ENCODE peak calls at places on chromosomes 2 and 18, in ten cellular contexts. K, Z, Y, Q, E, X, D, F, O and C are unnamed samples.

GRCh38 chr2:46323671-46324207 is 26.5 kb downstream of the EPAS1 start:
- DNase-seq in K (no peak), Z (no peak), Y (no peak), Q (no peak), E (no peak), X (no peak), D (no peak), F (no peak), O (no peak), C (no peak)

GRCh38 chr2:102735431-102736130 is 26.2 kb upstream of the TMEM182 start:
- DNase-seq in K (no peak), Z (peak), Y (no peak), Q (no peak), E (peak), X (no peak), D (peak), F (peak), O (no peak), C (no peak)

GRCh38 chr2:109447251-109447661 is 166.5 kb downstream of the SEPTIN10 start:
- DNase-seq in K (no peak), Z (peak), Y (no peak), Q (no peak), E (no peak), X (no peak), D (no peak), F (no peak), O (no peak), C (no peak)

GRCh38 chr2:190139371-190139770 is 76.8 kb upstream of the MSTN start:
- DNase-seq in K (no peak), Z (no peak), Y (no peak), Q (no peak), E (no peak), X (no peak), D (no peak), F (no peak), O (no peak), C (no peak)

GRCh38 chr18:61921621-61922235 is 28.9 kb upstream of the RNF152 start:
- DNase-seq in K (no peak), Z (no peak), Y (no peak), Q (no peak), E (no peak), X (no peak), D (no peak), F (no peak), O (no peak), C (no peak)

GRCh38 chr2:32363588-32363987 is 6.8 kb downstream of the BIRC6 start:
- DNase-seq in K (no peak), Z (no peak), Y (no peak), Q (no peak), E (no peak), X (no peak), D (no peak), F (no peak), O (no peak), C (no peak)

GRCh38 chr2:124489686-124490085 is 464.6 kb downstream of the CNTNAP5 start:
- DNase-seq in K (no peak), Z (no peak), Y (no peak), Q (no peak), E (no peak), X (no peak), D (no peak), F (no peak), O (no peak), C (no peak)

GRCh38 chr18:463442-464310 is 36.8 kb downstream of the COLEC12 start:
- DNase-seq in K (no peak), Z (no peak), Y (no peak), Q (peak), E (no peak), X (peak), D (no peak), F (no peak), O (no peak), C (no peak)

GRCh38 chr2:127566139-127566417 is 30.6 kb downstream of the MYO7B start:
- DNase-seq in K (no peak), Z (no peak), Y (no peak), Q (no peak), E (no peak), X (no peak), D (no peak), F (no peak), O (no peak), C (no peak)

GRCh38 chr2:227370791-227371312 is 8.3 kb downstream of the TM4SF20 start:
- DNase-seq in K (no peak), Z (peak), Y (no peak), Q (no peak), E (no peak), X (no peak), D (no peak), F (no peak), O (no peak), C (peak)

GRCh38 chr18:7062844-7063243 is 54.8 kb downstream of the LAMA1 start:
- DNase-seq in K (no peak), Z (no peak), Y (no peak), Q (no peak), E (no peak), X (no peak), D (no peak), F (no peak), O (no peak), C (no peak)

GRCh38 chr2:127386764-127387654 is 766 bp downstream of the MAP3K2 start:
- DNase-seq in K (peak), Z (peak), Y (peak), Q (peak), E (peak), X (peak), D (peak), F (peak), O (peak), C (peak)

GRCh38 chr18:2030647-2031046 is 540.7 kb downstream of the METTL4 start:
- DNase-seq in K (no peak), Z (no peak), Y (no peak), Q (no peak), E (no peak), X (no peak), D (no peak), F (no peak), O (no peak), C (no peak)

GRCh38 chr2:162022290-162022945 is 51.6 kb downstream of the DPP4 start:
- DNase-seq in K (no peak), Z (peak), Y (no peak), Q (no peak), E (no peak), X (no peak), D (no peak), F (peak), O (no peak), C (no peak)

GRCh38 chr2:191740016-191740419 is 62.1 kb downstream of the NABP1 start:
- DNase-seq in K (no peak), Z (no peak), Y (peak), Q (no peak), E (no peak), X (no peak), D (no peak), F (no peak), O (no peak), C (no peak)

GRCh38 chr2:49294225-49294624 is 139.9 kb upstream of the FSHR start:
- DNase-seq in K (no peak), Z (no peak), Y (no peak), Q (no peak), E (no peak), X (no peak), D (no peak), F (no peak), O (no peak), C (no peak)

GRCh38 chr2:187169108-187169713 is 278.8 kb downstream of the CALCRL start:
- DNase-seq in K (no peak), Z (peak), Y (no peak), Q (no peak), E (no peak), X (no peak), D (no peak), F (no peak), O (no peak), C (no peak)

GRCh38 chr2:100756704-100757103 is 63.2 kb upstream of the NPAS2 start:
- DNase-seq in K (no peak), Z (peak), Y (no peak), Q (no peak), E (no peak), X (no peak), D (no peak), F (no peak), O (no peak), C (peak)

GRCh38 chr2:162006326-162006725 is 67.7 kb downstream of the DPP4 start:
- DNase-seq in K (no peak), Z (no peak), Y (no peak), Q (no peak), E (no peak), X (no peak), D (no peak), F (no peak), O (no peak), C (no peak)

GRCh38 chr2:235343156-235343774 is 150.6 kb upstream of the AGAP1 start:
- DNase-seq in K (no peak), Z (no peak), Y (no peak), Q (no peak), E (no peak), X (no peak), D (no peak), F (no peak), O (no peak), C (no peak)

GRCh38 chr2:135164431-135164830 is 112.3 kb downstream of the RAB3GAP1 start:
- DNase-seq in K (no peak), Z (peak), Y (peak), Q (no peak), E (no peak), X (no peak), D (no peak), F (peak), O (no peak), C (peak)

GRCh38 chr2:54772110-54772509 is 48.6 kb downstream of the EML6 start:
- DNase-seq in K (no peak), Z (peak), Y (no peak), Q (no peak), E (no peak), X (no peak), D (no peak), F (no peak), O (no peak), C (peak)

GRCh38 chr18:48230459-48231113 is 178.6 kb downstream of the ZBTB7C start:
- DNase-seq in K (peak), Z (peak), Y (peak), Q (peak), E (peak), X (peak), D (peak), F (peak), O (peak), C (peak)

GRCh38 chr2:1739322-1739957 is 4.9 kb downstream of the PXDN start:
- DNase-seq in K (no peak), Z (no peak), Y (no peak), Q (no peak), E (no peak), X (no peak), D (no peak), F (no peak), O (no peak), C (no peak)

GRCh38 chr2:7034313-7034712 is 117.1 kb downstream of the RNF144A start:
- DNase-seq in K (no peak), Z (peak), Y (peak), Q (no peak), E (peak), X (no peak), D (no peak), F (no peak), O (no peak), C (peak)

GRCh38 chr2:82282111-82282882 is 1977.7 kb upstream of the LRRTM1 start:
- DNase-seq in K (no peak), Z (no peak), Y (peak), Q (no peak), E (peak), X (no peak), D (peak), F (no peak), O (no peak), C (no peak)
- TF ChIP-seq CTCF in K (peak), Z (no peak), Y (no peak), Q (no peak), E (no peak), X (no peak), D (no peak), F (no peak), O (peak), C (peak)

DNA sequence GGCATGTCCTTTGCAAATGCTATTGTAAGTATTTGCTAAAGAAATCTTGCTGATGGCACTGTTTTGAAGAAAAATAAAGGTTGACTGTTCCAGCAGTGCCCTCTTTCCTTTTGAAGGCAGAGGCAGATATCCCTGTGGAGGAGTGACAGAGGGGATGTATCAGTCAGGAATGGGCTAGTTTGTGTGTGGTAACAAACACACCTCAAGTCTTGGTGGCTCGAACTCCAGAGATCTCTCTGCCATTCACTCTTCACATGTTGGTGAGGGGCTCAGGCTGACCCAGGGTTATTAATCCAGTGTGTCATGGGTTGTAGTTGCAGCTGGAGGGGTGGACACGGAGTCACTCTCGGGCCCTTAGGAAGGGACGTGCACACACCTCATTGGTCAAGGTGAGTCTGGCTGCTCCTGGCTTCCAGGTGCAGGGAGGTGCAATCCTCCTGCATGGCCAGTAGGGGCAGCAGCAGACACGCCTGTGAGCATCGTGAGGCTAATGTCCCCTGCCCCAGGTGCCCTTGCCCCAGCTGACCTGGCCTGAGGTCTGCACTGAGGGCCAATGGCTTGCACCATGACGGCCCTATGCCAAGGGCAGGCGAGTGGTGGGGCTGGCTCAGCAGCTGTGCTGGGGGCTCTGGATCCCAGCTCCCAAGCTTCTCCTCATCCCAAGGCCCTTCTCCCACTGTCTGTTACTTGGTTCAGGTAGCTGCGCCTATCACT is 146.5 kb downstream of the ASB1 start:
- DNase-seq in K (no peak), Z (no peak), Y (peak), Q (no peak), E (no peak), X (no peak), D (peak), F (peak), O (no peak), C (peak)
- TF ChIP-seq CTCF in K (peak), Z (peak), Y (peak), Q (peak), E (peak), X (peak), D (peak), F (peak), O (peak), C (peak)

DNA sequence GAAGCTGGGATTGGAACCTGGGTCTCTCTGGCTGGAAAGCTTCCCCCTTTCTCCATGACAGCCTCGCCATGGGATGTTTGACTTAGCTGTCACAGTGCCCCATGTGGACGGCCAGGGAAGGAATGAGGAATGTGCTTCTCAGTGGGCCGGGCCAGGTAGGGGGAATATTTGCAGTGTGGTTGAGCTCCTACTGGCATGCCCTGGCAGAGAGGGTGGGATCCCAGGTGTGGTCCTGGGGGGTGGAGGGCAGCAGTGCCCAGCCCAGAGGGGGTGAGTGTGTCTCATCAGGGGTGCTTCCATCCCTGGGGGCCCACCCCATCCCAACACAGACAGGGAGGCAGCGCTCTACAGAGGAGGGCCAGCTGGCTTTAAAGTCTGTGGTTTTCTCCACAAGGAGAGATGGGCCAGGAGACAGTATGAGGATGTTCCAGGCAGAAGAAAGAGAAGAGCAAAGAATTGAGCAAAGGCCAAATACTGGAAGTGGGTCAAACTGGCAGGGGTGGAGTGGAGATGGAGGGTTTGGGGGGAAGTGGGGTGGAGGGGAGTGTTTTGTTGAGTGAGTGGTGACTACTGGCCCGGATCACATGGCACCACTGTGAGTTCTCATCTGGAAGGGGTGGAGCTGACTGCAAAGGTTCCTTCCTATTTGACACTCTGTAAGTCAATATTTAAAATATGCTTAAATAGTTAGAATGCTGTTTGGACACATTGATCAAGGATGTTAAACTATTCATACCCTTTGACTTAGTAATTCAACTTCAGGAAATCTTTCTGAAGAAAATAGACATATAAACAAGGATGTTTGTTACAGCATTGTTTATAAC is 94.0 kb downstream of the MYCN start:
- DNase-seq in K (no peak), Z (no peak), Y (peak), Q (no peak), E (peak), X (no peak), D (peak), F (peak), O (peak), C (no peak)
- TF ChIP-seq CTCF in K (peak), Z (no peak), Y (no peak), Q (no peak), E (no peak), X (no peak), D (no peak), F (no peak), O (peak), C (peak)

GRCh38 chr2:25879133-25879730 is 945 bp upstream of the ASXL2 start:
- DNase-seq in K (no peak), Z (peak), Y (peak), Q (no peak), E (no peak), X (no peak), D (no peak), F (no peak), O (no peak), C (peak)
- TF ChIP-seq CTCF in K (no peak), Z (no peak), Y (no peak), Q (no peak), E (no peak), X (no peak), D (no peak), F (no peak), O (no peak), C (no peak)

DNA sequence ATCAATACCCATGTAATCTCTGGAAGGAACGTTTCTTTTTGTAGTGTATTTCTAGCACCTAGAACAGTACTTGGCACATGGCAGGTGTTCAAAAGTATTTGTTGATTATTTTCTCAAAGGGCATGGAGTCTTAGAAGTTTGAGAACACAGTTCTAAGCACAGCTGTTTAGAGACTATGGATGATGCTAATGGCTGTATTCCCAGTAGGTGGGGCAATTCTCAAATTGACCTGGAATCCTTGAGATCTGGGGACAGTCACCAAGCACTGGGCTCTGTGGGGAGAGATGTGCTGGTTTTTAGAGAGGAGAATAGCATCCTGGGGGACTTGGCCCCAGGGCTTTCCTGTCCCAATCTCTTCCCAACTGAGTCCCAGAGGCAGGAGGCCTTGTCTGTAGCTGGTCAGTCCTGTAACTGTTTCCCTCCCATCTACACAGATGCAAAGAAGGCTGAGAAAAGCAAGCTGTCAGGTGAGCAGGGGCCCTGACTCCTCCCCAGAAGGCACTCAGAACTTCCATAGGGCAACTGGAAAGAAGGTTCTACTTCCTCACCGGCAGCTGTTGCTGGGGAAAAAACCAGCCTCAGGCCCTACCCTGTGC is 17.5 kb upstream of the IL36G start:
- DNase-seq in K (no peak), Z (no peak), Y (no peak), Q (no peak), E (no peak), X (no peak), D (no peak), F (peak), O (no peak), C (peak)
- TF ChIP-seq CTCF in K (no peak), Z (no peak), Y (no peak), Q (no peak), E (no peak), X (no peak), D (no peak), F (no peak), O (no peak), C (peak)

DNA sequence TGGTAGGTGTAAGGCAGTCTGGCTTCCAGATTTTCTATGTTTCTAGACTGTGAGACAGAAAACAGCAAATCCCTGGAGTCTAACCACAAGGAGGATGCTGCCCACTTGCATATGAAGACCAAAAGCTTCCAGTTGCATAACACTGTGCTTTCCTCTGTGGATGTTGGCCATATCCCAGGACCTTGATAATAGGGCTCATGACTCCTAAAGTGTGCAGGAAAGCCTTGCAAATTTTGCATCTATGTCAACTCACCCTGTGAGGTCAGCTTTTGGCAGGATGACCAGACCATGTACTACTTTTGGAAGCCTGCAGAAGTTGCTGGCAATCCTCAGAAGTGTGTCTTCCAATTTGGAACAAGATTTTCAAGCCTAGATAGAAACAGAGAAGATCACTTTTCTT is 85.6 kb upstream of the RAB27B start:
- DNase-seq in K (no peak), Z (peak), Y (peak), Q (no peak), E (no peak), X (no peak), D (no peak), F (no peak), O (no peak), C (peak)
- TF ChIP-seq CTCF in K (no peak), Z (peak), Y (no peak), Q (no peak), E (no peak), X (no peak), D (no peak), F (no peak), O (no peak), C (no peak)

GRCh38 chr2:175930504-175930903 is 71.6 kb downstream of the LNPK start:
- DNase-seq in K (no peak), Z (peak), Y (no peak), Q (no peak), E (no peak), X (no peak), D (no peak), F (no peak), O (no peak), C (peak)

GRCh38 chr2:175929850-175930249 is 72.2 kb downstream of the LNPK start:
- DNase-seq in K (no peak), Z (peak), Y (no peak), Q (no peak), E (no peak), X (no peak), D (no peak), F (no peak), O (no peak), C (no peak)

GRCh38 chr2:175935289-175936181 is 66.5 kb downstream of the LNPK start:
- DNase-seq in K (no peak), Z (no peak), Y (no peak), Q (no peak), E (no peak), X (no peak), D (no peak), F (no peak), O (no peak), C (no peak)

GRCh38 chr2:175931751-175932295 is 70.2 kb downstream of the LNPK start:
- DNase-seq in K (no peak), Z (peak), Y (no peak), Q (no peak), E (no peak), X (no peak), D (no peak), F (no peak), O (no peak), C (no peak)

DNA sequence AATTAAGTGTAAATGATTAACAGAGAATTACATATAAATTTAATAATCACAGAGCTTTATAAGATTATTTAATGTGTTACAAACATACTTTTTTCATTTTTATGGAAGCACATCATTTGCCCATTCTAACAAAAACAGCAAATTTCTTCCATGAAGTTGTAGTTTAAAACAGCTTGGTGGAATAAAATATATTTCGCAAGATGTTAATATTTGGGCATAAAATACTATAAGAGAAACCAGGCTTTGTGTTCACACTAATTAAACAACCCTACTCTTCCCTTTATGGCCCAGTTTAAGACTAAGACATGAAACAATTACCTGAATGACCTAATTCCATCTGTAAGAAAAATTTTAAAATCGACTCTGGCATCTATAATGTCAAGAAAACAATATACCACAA is 69.4 kb downstream of the LNPK start:
- DNase-seq in K (no peak), Z (no peak), Y (no peak), Q (no peak), E (no peak), X (no peak), D (no peak), F (no peak), O (no peak), C (no peak)
- TF ChIP-seq CTCF in K (no peak), Z (no peak), Y (no peak), Q (no peak), E (no peak), X (no peak), D (no peak), F (no peak), O (no peak), C (no peak)